ENCODE peak calls at places on chromosomes 16 and 17, in eight cellular contexts. F, Q, B, I, G, Y, L and O are unnamed samples.

GRCh38 chr17:5975651-5976050 is 94.5 kb upstream of the WSCD1 start:
- DNase-seq in F (no peak), Q (no peak), B (no peak), I (no peak), G (no peak), Y (no peak), L (no peak), O (no peak)

GRCh38 chr16:25135239-25135878 is 23.8 kb downstream of the LCMT1 start:
- DNase-seq in F (peak; percentile 78), Q (no peak), B (no peak), I (no peak), G (no peak), Y (no peak), L (no peak), O (peak; percentile 76)

GRCh38 chr16:86038923-86039310 is 140.0 kb downstream of the IRF8 start:
- DNase-seq in F (no peak), Q (no peak), B (no peak), I (no peak), G (no peak), Y (no peak), L (no peak), O (no peak)

GRCh38 chr16:1964506-1965471 is at the start of gene RPS2:
- DNase-seq in F (peak; percentile 95), Q (peak; percentile 99), B (peak; percentile 95), I (peak; percentile 100), G (peak; percentile 100), Y (peak; percentile 100), L (peak; percentile 98), O (peak; percentile 99)

GRCh38 chr17:74749262-74750038 is 1.0 kb downstream of the NHERF1 start:
- DNase-seq in F (peak; percentile 44), Q (peak; percentile 69), B (no peak), I (peak; percentile 52), G (peak; percentile 78), Y (peak; percentile 74), L (no peak), O (peak; percentile 19)

GRCh38 chr16:87460936-87461335 is 31.9 kb downstream of the ZCCHC14 start:
- DNase-seq in F (no peak), Q (no peak), B (no peak), I (no peak), G (no peak), Y (no peak), L (no peak), O (no peak)

GRCh38 chr17:68314916-68315535 is 23.7 kb downstream of the ARSG start:
- DNase-seq in F (peak; percentile 27), Q (no peak), B (no peak), I (no peak), G (no peak), Y (no peak), L (no peak), O (peak; percentile 38)

GRCh38 chr16:296276-296675 is 13.3 kb downstream of the PDIA2 start:
- DNase-seq in F (no peak), Q (no peak), B (no peak), I (no peak), G (no peak), Y (no peak), L (no peak), O (no peak)

GRCh38 chr16:1918312-1918889 is at the start of gene HS3ST6:
- DNase-seq in F (no peak), Q (no peak), B (no peak), I (peak; percentile 60), G (no peak), Y (peak; percentile 88), L (no peak), O (no peak)

GRCh38 chr17:44970136-44970737 is 2.1 kb upstream of the C1QL1 start:
- DNase-seq in F (no peak), Q (no peak), B (no peak), I (peak; percentile 76), G (peak; percentile 46), Y (peak; percentile 77), L (no peak), O (peak; percentile 73)

GRCh38 chr16:53176434-53176833 is 121.6 kb downstream of the CHD9 start:
- DNase-seq in F (no peak), Q (no peak), B (no peak), I (no peak), G (no peak), Y (no peak), L (no peak), O (no peak)

GRCh38 chr16:88442811-88443576 is 10.1 kb upstream of the ZFPM1 start:
- DNase-seq in F (peak; percentile 81), Q (peak; percentile 76), B (peak; percentile 64), I (peak; percentile 84), G (peak; percentile 89), Y (peak; percentile 98), L (peak; percentile 50), O (peak; percentile 82)

GRCh38 chr17:71460943-71461342 is 659.9 kb upstream of the SOX9 start:
- DNase-seq in F (peak; percentile 74), Q (peak; percentile 60), B (peak; percentile 28), I (peak; percentile 62), G (peak; percentile 54), Y (no peak), L (no peak), O (peak; percentile 61)

GRCh38 chr17:81961087-81961514 is at the start of gene NOTUM:
- DNase-seq in F (peak; percentile 35), Q (peak; percentile 39), B (no peak), I (peak; percentile 79), G (peak; percentile 73), Y (peak; percentile 90), L (no peak), O (peak; percentile 61)

GRCh38 chr17:9644910-9645751 is at the start of gene USP43:
- DNase-seq in F (peak; percentile 73), Q (peak; percentile 26), B (peak; percentile 32), I (peak; percentile 79), G (peak; percentile 89), Y (peak; percentile 36), L (no peak), O (peak; percentile 31)

GRCh38 chr16:12078405-12079245 is 102.1 kb downstream of the SNX29 start:
- DNase-seq in F (no peak), Q (no peak), B (no peak), I (no peak), G (no peak), Y (no peak), L (no peak), O (no peak)

GRCh38 chr17:3911271-3912053 is 4.8 kb downstream of the P2RX1 start:
- DNase-seq in F (no peak), Q (peak; percentile 98), B (no peak), I (peak; percentile 55), G (no peak), Y (no peak), L (peak; percentile 92), O (no peak)

GRCh38 chr16:84055801-84056634 is 13.4 kb upstream of the SLC38A8 start:
- DNase-seq in F (no peak), Q (no peak), B (no peak), I (no peak), G (no peak), Y (no peak), L (no peak), O (no peak)

GRCh38 chr16:7497667-7498066 is 165.0 kb downstream of the RBFOX1 start:
- DNase-seq in F (no peak), Q (no peak), B (no peak), I (no peak), G (no peak), Y (no peak), L (no peak), O (no peak)

DNA sequence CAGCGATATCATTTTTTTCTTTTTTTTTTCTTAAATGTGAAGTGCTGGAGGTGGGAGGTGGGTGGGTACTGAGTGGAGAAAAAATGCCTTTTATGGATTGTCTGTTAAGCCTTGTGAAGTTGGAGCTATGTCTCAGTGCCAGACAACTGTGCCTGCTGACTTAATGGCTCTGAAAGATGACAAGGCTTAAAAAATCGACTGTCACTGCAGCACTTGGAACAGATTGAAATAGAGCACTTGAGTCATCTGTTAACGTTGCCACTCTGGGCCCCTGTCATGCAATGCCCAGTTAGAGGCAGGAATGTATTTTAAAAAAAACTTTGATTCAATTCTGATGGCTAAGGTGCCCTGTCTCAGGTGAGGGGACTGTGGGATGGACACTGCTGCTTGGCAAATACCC is 108.2 kb upstream of the HS3ST2 start:
- DNase-seq in F (no peak), Q (no peak), B (no peak), I (no peak), G (no peak), Y (no peak), L (no peak), O (no peak)
- H3K4me3 ChIP-seq in F (no peak overlapping the region), Q (no peak overlapping the region), B (no peak overlapping the region), I (no peak overlapping the region), G (no peak overlapping the region), Y (no peak overlapping the region), L (no peak overlapping the region), O (no peak overlapping the region)

DNA sequence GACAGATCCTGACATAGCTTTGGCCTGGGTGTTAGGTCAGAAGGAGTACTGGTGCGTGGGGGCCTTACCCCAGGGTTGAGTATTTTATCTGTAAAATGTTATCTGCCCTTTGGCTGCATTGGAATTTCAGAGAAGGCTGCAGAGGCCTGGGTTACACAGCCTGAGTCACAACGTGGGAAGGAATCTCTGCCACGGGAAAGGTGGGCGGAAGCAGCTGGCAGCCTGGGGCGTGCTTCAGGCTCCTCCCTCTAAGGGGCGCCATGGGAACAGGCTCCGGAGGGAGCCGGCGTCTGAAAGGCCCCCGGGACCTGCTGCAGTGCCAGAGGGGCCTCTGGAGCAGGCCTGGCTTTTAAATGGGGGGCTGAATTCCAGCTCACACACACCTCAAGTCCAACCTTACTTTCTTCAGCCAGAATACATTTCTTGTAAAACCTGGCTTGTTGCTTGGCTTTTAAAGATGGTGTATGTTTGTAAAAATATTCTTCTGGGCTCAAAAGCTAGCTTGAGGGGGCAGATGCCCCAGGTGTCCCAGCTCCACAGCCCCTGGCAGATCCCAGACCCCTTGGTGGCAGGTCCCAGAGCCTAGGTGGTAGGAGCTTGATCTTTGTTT is 142.2 kb downstream of the RAB11FIP4 start:
- DNase-seq in F (peak; percentile 63), Q (peak; percentile 41), B (peak; percentile 38), I (peak; percentile 82), G (peak; percentile 71), Y (peak; percentile 81), L (no peak), O (peak; percentile 94)
- H3K9me2 ChIP-seq in F (no peaks in the 10 kb centered on the region), Q (no peaks in the 10 kb centered on the region), B (no peaks in the 10 kb centered on the region), I (no peaks in the 10 kb centered on the region), G (no peaks in the 10 kb centered on the region), Y (no peaks in the 10 kb centered on the region), L (no peaks in the 10 kb centered on the region), O (no peaks in the 10 kb centered on the region)

DNA sequence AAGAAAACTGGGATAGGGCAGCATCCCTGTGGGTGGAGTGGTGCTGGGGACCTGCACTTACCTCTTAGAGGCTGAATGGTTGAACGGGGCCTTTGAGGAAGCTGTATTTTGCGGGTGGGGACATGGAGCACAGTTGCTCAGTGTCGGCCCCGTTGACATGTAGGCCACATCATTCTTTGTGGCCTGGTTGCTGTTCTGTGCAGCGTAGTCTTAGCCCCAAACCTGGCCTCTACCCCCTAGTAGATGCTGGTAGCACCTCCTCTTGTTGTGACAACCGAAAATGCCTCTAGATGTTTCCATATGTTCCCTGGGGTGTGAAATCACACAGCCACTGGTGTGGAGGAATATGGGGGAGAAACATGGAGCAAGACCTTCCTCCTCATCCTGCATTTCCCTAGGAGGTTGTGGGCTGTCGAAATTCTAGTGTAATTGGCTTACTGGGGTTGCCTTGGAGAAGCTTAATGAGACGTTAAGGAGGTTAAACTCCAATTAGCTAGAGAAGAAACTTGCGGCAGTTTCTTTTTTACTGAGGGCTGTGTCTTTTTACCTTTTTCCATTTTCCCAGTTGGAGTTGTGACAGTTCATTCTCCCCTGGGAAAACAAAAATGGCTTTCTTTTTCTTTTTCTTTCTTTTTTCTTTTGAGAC is 9.4 kb downstream of the ABCC1 start:
- DNase-seq in F (no peak), Q (no peak), B (no peak), I (no peak), G (no peak), Y (no peak), L (no peak), O (no peak)
- TF ChIP-seq EZH2phosphoT487 in F (no peak), Q (no peak), B (no peak), I (no peak), G (no peak), Y (no peak), L (no peak), O (no peak)

GRCh38 chr16:19264123-19264673 is 21.3 kb upstream of the CLEC19A start:
- DNase-seq in F (no peak), Q (no peak), B (no peak), I (no peak), G (no peak), Y (no peak), L (no peak), O (no peak)
- H3K4me3 ChIP-seq in F (no peak overlapping the region), Q (no peak overlapping the region), B (no peak overlapping the region), I (no peak overlapping the region), G (no peak overlapping the region), Y (no peak overlapping the region), L (no peak overlapping the region), O (no peak overlapping the region)